ENCODE peak calls at places on chromosome 2, in four cellular contexts. R, P, I and D are unnamed samples.

GRCh38 chr2:111958901-111959300 is 60.5 kb downstream of the MERTK start:
- DNase-seq in R (no peak), P (no peak), I (no peak), D (no peak)

GRCh38 chr2:215567504-215567903 is 131.6 kb upstream of the FN1 start:
- DNase-seq in R (no peak), P (no peak), I (no peak), D (no peak)

GRCh38 chr2:140234176-140234575 is 1454.0 kb upstream of the NXPH2 start:
- DNase-seq in R (no peak), P (no peak), I (no peak), D (no peak)

GRCh38 chr2:79369127-79369526 is 143.7 kb upstream of the CTNNA2 start:
- DNase-seq in R (no peak), P (no peak), I (no peak), D (no peak)

GRCh38 chr2:147520817-147521216 is 324.0 kb upstream of the ACVR2A start:
- DNase-seq in R (no peak), P (no peak), I (no peak), D (no peak)

GRCh38 chr2:189698020-189698887 is 23.8 kb downstream of the ANKAR start:
- DNase-seq in R (peak; percentile 65), P (peak; percentile 50), I (peak; percentile 21), D (no peak)

GRCh38 chr2:43818761-43819160 is 19.9 kb downstream of the ABCG5 start:
- DNase-seq in R (peak; percentile 79), P (peak; percentile 55), I (peak; percentile 77), D (no peak)

GRCh38 chr2:183995632-183996031 is 602.7 kb upstream of the ZNF804A start:
- DNase-seq in R (no peak), P (no peak), I (no peak), D (no peak)

GRCh38 chr2:211405036-211405435 is 848.6 kb downstream of the CPS1 start:
- DNase-seq in R (no peak), P (no peak), I (no peak), D (no peak)

GRCh38 chr2:239825705-239825979 is 199.5 kb downstream of the NDUFA10 start:
- DNase-seq in R (no peak), P (no peak), I (no peak), D (no peak)

GRCh38 chr2:20422679-20423271 is 24.1 kb upstream of the RHOB start:
- DNase-seq in R (peak; percentile 57), P (peak; percentile 44), I (peak; percentile 25), D (no peak)

GRCh38 chr2:15040429-15041084 is 408.0 kb downstream of the LRATD1 start:
- DNase-seq in R (no peak), P (no peak), I (no peak), D (no peak)

GRCh38 chr2:160278889-160279196 is 78.8 kb upstream of the ITGB6 start:
- DNase-seq in R (peak; percentile 81), P (no peak), I (no peak), D (peak; percentile 36)

GRCh38 chr2:168371273-168371992 is 84.6 kb upstream of the CERS6 start:
- DNase-seq in R (no peak), P (no peak), I (no peak), D (no peak)

GRCh38 chr2:217900010-217900779 is 102.6 kb downstream of the TNS1 start:
- DNase-seq in R (no peak), P (no peak), I (no peak), D (no peak)

GRCh38 chr2:170717991-170718589 is 3.0 kb downstream of the SP5 start:
- DNase-seq in R (no peak), P (no peak), I (no peak), D (no peak)

GRCh38 chr2:210540471-210541257 is 15.7 kb upstream of the CPS1 start:
- DNase-seq in R (no peak), P (no peak), I (no peak), D (no peak)

GRCh38 chr2:115443550-115444185 is 1001.2 kb downstream of the DPP10 start:
- DNase-seq in R (peak; percentile 0), P (no peak), I (no peak), D (no peak)

GRCh38 chr2:39127973-39128372 is 7.1 kb upstream of the SOS1 start:
- DNase-seq in R (peak; percentile 48), P (no peak), I (peak; percentile 19), D (no peak)

GRCh38 chr2:128412181-128412871 is 93.7 kb upstream of the HS6ST1 start:
- DNase-seq in R (peak; percentile 16), P (no peak), I (no peak), D (no peak)

GRCh38 chr2:62663920-62664319 is 41.6 kb upstream of the EHBP1 start:
- DNase-seq in R (no peak), P (no peak), I (no peak), D (no peak)

GRCh38 chr2:20052872-20053281 is 1.4 kb upstream of the LAPTM4A start:
- DNase-seq in R (peak; percentile 88), P (peak; percentile 90), I (peak; percentile 79), D (peak; percentile 61)

GRCh38 chr2:29459445-29460179 is 344.4 kb downstream of the CLIP4 start:
- DNase-seq in R (peak; percentile 54), P (no peak), I (no peak), D (no peak)

GRCh38 chr2:158457092-158457825 is 507 bp downstream of the PKP4 start:
- DNase-seq in R (peak; percentile 74), P (peak; percentile 77), I (peak; percentile 63), D (peak; percentile 71)

GRCh38 chr2:159450180-159450579 is 163.7 kb upstream of the WDSUB1 start:
- DNase-seq in R (no peak), P (no peak), I (no peak), D (no peak)

GRCh38 chr2:160389875-160390274 is 103.7 kb downstream of the RBMS1 start:
- DNase-seq in R (peak; percentile 61), P (no peak), I (no peak), D (no peak)

GRCh38 chr2:213279961-213280360 is 4.3 kb upstream of the SPAG16 start:
- DNase-seq in R (peak; percentile 80), P (no peak), I (no peak), D (no peak)

GRCh38 chr2:133434962-133435668 is 133.1 kb downstream of the NCKAP5 start:
- DNase-seq in R (peak; percentile 55), P (no peak), I (no peak), D (peak; percentile 21)

GRCh38 chr2:5409925-5410360 is 282.2 kb upstream of the SOX11 start:
- DNase-seq in R (no peak), P (no peak), I (no peak), D (no peak)

GRCh38 chr2:194291104-194291503 is 1365.9 kb upstream of the SLC39A10 start:
- DNase-seq in R (no peak), P (no peak), I (no peak), D (no peak)

DNA sequence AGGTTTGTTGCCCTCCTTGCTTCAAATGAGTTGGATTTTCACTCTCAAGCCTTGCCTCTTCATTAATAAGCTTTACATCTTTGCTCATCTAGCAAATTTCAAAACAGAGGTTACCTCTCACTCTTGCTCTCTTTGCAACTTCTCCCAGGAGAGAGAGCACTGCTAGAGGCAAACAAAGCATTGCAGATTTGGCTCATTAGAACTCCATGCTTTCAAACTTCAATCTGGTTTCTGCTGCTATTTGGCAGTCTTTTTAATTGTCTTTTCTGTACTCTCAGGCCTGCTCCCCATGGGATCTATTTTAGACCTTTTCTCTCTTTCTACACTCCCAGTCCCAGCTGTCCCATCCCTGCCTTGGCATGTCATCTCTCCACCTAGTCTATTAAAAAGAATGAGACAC is 15.1 kb downstream of the KCNJ3 start:
- DNase-seq in R (no peak), P (no peak), I (no peak), D (no peak)
- H3K27ac ChIP-seq in R (no peak overlapping the region), P (no peak overlapping the region), I (no peak overlapping the region), D (no peak overlapping the region)

GRCh38 chr2:173282795-173283545 is 71.7 kb upstream of the CDCA7 start:
- DNase-seq in R (no peak), P (no peak), I (no peak), D (no peak)

GRCh38 chr2:173280853-173281252 is 73.8 kb upstream of the CDCA7 start:
- DNase-seq in R (no peak), P (no peak), I (no peak), D (no peak)

GRCh38 chr2:173279528-173279868 is 75.2 kb upstream of the CDCA7 start:
- DNase-seq in R (no peak), P (no peak), I (no peak), D (no peak)

DNA sequence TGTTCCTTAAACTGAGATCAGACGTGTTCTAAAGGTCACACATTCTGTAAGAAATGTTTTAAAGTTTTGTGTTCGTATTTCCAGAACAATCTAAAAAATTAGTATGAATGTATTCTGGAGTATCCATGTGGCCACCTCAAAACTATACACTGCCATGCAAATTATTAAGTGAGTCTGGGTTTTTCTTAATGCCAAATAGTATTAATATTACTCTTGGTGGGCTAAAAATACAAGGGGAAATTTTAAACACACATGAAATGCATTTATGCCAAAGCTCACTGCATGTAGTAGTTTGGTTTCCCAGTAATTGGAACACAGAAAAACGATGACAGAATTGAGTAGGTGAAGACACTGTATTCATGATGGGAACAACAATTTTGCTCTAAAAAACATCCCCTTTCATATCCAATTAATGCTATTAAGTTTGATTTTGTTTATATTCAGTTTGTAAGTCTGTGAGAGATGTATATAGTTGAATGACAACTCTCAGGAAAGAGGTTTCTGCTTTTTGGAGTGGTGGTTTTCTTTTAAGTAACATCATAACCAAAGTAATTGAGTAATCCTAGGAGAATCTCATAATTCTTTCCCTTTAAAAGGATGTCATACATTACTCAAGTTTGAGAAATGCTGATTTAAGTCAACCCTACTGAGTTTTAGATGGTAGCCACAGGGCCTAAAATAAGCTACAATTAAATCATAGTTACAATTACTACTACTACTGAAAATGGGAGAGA is 75.7 kb upstream of the CDCA7 start:
- DNase-seq in R (no peak), P (no peak), I (no peak), D (no peak)
- H3K4me3 ChIP-seq in R (no peak overlapping the region), P (no peak overlapping the region), I (no peak overlapping the region), D (no peak overlapping the region)

GRCh38 chr2:54088191-54088634 is 27.2 kb upstream of the ACYP2 start:
- DNase-seq in R (no peak), P (peak; percentile 31), I (no peak), D (no peak)
- H3K4me1 ChIP-seq in R (peaks cover 15% of the 10 kb centered on the region), P (peaks cover 11% of the 10 kb centered on the region), I (no peaks in the 10 kb centered on the region), D (no peaks in the 10 kb centered on the region)

GRCh38 chr2:241507430-241508239 is 749 bp downstream of the STK25 start:
- DNase-seq in R (peak; percentile 37), P (peak; percentile 57), I (peak; percentile 39), D (peak; percentile 32)
- H3K27ac ChIP-seq in R (peak overlapping the region; percentile 89), P (peak overlapping the region; percentile 94), I (peak overlapping the region; percentile 95), D (peak overlapping the region; percentile 88)

GRCh38 chr2:22812065-22812680 is 572.8 kb upstream of the KLHL29 start:
- DNase-seq in R (no peak), P (no peak), I (no peak), D (no peak)
- H3K4me3 ChIP-seq in R (no peak overlapping the region), P (no peak overlapping the region), I (no peak overlapping the region), D (no peak overlapping the region)

DNA sequence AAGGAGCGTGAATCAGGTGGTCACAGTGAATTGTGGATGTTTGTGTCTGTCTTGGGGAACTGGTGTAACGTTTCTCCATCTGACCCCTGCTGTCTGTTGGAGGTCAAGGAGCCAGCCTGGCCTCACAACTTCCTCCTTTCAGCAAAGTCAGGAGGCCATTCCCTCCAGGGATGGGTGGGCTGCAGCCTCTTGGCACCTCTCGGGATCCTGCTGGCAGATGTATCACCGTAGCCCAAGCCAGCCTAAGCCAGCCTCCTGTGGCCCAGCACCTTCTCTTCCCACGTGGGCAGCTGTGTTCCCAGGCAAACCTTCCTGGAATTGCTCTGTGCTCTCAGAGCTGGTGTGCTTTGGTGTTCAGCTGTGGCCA is 30.5 kb downstream of the HPCAL1 start:
- DNase-seq in R (no peak), P (peak; percentile 64), I (no peak), D (no peak)
- H3K4me1 ChIP-seq in R (peaks cover 17% of the 10 kb centered on the region), P (peaks cover 68% of the 10 kb centered on the region), I (peaks cover 36% of the 10 kb centered on the region), D (peaks cover 44% of the 10 kb centered on the region)